ENCODE peak calls at places on chromosomes 6 and 20, in eight cellular contexts. W is fibroblast of the aortic adventitia; R is right atrium auricular region; U is CD8-positive, alpha-beta T cell; F is fibroblast of pulmonary artery; I is ovary; T is AG10803; X is brain microvascular endothelial cell. O is an unnamed sample.

GRCh38 chr20:1086273-1087213 is 31.9 kb upstream of the PSMF1 start:
- DNase-seq in X (no peak), I (no peak), U (no peak), R (no peak), F (no peak), T (no peak), W (no peak), O (no peak)

GRCh38 chr6:520820-521219 is 129.3 kb downstream of the IRF4 start:
- DNase-seq in T (no peak), U (no peak), F (no peak), W (no peak), X (no peak), R (no peak), I (no peak), O (no peak)

GRCh38 chr6:139855741-139856206 is 481.3 kb upstream of the CITED2 start:
- DNase-seq in F (no peak), U (no peak), W (no peak), X (peak), I (no peak), T (peak), R (no peak), O (peak)

GRCh38 chr20:1403624-1404023 is 10.8 kb upstream of the FKBP1A start:
- DNase-seq in F (no peak), X (no peak), U (no peak), I (no peak), T (no peak), W (no peak), R (no peak), O (no peak)

GRCh38 chr6:104603108-104603745 is 256.5 kb downstream of the HACE1 start:
- DNase-seq in F (no peak), U (no peak), X (no peak), T (no peak), R (no peak), I (no peak), W (no peak), O (no peak)

GRCh38 chr20:25290646-25291431 is 43.0 kb downstream of the PYGB start:
- DNase-seq in T (no peak), F (no peak), X (no peak), R (no peak), W (no peak), U (no peak), I (peak), O (no peak)

GRCh38 chr20:46304361-46304760 is 3.9 kb downstream of the CDH22 start:
- DNase-seq in X (no peak), R (no peak), U (no peak), W (no peak), T (no peak), F (no peak), I (no peak), O (no peak)

GRCh38 chr6:4936681-4937041 is 67.2 kb downstream of the RPP40 start:
- DNase-seq in W (peak), T (peak), U (no peak), F (peak), R (no peak), X (peak), I (no peak), O (peak)

GRCh38 chr6:19551611-19552010 is 285.6 kb upstream of the ID4 start:
- DNase-seq in I (no peak), T (no peak), U (no peak), F (no peak), W (no peak), R (no peak), X (no peak), O (no peak)

GRCh38 chr6:41941280-41942044 is at the start of gene CCND3:
- DNase-seq in X (peak), R (peak), U (peak), F (peak), W (peak), T (peak), I (peak), O (peak)

GRCh38 chr6:125325586-125325985 is 23.8 kb upstream of the HDDC2 start:
- DNase-seq in I (no peak), W (no peak), U (no peak), R (no peak), F (no peak), T (no peak), X (no peak), O (no peak)

GRCh38 chr20:23043376-23043775 is 6.1 kb downstream of the THBD start:
- DNase-seq in F (no peak), T (no peak), X (no peak), R (no peak), I (no peak), W (no peak), U (no peak), O (no peak)

GRCh38 chr6:7846971-7847818 is 63.4 kb downstream of the TXNDC5 start:
- DNase-seq in F (peak), I (no peak), U (no peak), W (peak), T (peak), R (no peak), X (peak), O (peak)

DNA sequence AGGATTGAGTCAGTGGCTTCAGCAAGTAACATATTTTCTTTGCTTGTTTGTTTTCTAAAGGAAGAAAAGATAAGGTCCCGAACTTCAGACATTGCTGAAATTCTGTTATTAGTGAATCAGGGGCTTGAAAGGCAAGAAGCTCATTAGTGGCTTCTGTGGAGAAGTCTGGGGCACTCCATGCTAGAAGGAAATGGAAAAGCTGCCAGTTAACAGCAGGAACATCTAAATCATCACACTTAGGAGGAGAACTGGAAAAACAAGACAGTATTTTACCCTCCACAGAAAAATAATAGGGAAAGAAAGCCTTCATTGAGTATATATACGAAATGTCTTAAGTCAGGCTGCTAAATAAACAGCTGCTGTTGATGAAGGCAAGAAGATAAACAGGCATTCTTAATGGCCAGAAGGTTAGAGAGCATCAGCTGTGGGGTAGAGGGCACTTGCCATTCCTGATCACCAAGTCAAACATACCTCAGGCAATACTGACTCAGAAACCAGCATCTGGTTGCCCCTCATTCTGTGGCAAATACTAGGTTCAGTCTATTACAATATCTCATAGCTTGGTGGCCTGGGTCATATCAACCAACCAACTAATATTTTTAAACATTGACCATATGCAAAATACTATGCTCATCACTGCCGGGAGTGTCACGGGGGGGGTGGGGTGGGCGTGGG is 143.2 kb upstream of the TENT5A start:
- DNase-seq in I (no peak), F (peak), R (no peak), U (no peak), X (peak), W (peak), T (peak), O (peak)
- H3K4me3 ChIP-seq in I (no peak), F (no peak), R (no peak), U (no peak), X (no peak), W (no peak), T (no peak), O (no peak)

GRCh38 chr20:9517297-9518134 is 3.1 kb downstream of the LAMP5 start:
- DNase-seq in U (no peak), W (no peak), X (no peak), T (no peak), I (no peak), F (no peak), R (no peak), O (no peak)
- TF ChIP-seq CTCF in U (no peak), W (no peak), X (peak), T (no peak), I (no peak), F (no peak), R (no peak), O (no peak)

GRCh38 chr20:58691405-58691772 is 1.2 kb upstream of the NPEPL1 start:
- DNase-seq in F (no peak), X (no peak), W (no peak), I (peak), R (no peak), T (no peak), U (peak), O (no peak)

GRCh38 chr20:58693226-58694006 is 816 bp downstream of the NPEPL1 start:
- DNase-seq in F (no peak), T (no peak), I (peak), R (peak), X (no peak), U (peak), W (no peak), O (no peak)

GRCh38 chr20:58691773-58692578 is 624 bp upstream of the NPEPL1 start:
- DNase-seq in W (peak), T (peak), X (no peak), R (peak), F (peak), U (peak), I (peak), O (peak)

GRCh38 chr20:58694241-58695083 is 1.9 kb downstream of the NPEPL1 start:
- DNase-seq in R (no peak), X (no peak), F (no peak), I (peak), U (peak), W (no peak), T (no peak), O (no peak)

DNA sequence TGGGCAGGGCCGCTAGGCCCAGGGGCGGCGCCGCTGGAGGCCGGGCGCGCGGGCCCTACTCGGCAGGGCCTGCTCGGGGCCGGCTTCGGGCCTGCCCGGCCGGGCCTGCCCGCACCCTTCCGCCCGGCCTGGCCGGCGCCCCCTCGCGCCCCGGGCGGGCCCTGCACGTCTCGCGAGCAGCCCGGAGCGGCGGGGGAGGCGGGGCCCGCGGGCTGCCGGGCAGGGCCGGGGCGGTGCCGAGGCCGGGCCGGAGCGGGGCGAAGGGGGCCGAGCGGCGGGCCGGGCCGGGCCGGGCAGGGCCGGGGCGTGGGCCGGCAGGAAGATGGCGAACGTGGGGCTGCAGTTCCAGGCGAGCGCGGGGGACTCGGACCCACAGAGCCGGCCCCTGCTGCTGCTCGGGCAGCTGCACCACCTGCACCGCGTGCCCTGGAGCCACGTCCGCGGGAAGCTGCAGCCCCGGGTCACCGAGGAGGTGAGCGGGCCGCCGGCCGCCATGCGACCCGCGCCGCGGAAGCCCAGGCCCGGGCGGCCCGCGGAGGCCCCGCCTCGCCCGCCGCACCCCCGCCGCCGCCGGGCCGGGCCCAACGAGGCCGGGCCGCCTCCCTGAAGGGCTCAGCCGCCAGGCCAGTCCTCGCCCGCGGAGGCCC is at the start of gene NPEPL1:
- DNase-seq in W (peak), I (peak), U (peak), F (peak), R (peak), T (peak), X (no peak), O (peak)
- H3K4me3 ChIP-seq in W (peak), I (peak), U (peak), F (peak), R (peak), T (peak), X (peak), O (peak)

DNA sequence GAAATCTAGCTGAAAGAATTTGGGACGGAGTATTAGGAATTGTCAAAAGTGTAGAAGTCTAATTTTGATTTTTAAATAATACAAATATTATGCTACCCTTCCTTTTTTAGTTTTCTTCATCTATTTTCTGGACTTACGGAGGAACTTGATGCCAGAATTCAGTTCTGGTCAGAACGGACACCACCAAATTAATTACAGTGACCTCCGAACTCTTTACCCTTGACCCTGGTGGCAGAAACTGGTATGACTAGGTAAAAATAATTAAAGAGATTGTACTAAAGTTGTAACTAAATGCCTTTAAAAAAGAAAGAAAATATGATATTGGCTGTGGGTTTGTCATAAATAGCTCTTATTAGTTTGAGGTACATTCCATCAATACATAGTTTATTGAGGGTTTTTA is 751.1 kb upstream of the MAP3K7 start:
- DNase-seq in U (no peak), F (no peak), W (no peak), X (no peak), I (no peak), R (no peak), T (no peak), O (no peak)
- TF ChIP-seq CTCF in U (no peak), F (no peak), W (peak), X (peak), I (no peak), R (peak), T (no peak), O (peak)

GRCh38 chr6:45637611-45638257 is 260.0 kb upstream of the SUPT3H start:
- DNase-seq in W (no peak), I (no peak), T (no peak), X (no peak), F (no peak), R (no peak), U (no peak), O (no peak)
- H3K4me3 ChIP-seq in W (no peak), I (no peak), T (no peak), X (no peak), F (no peak), R (no peak), U (no peak), O (no peak)

GRCh38 chr6:36701401-36701991 is 3.9 kb downstream of the RAB44 start:
- DNase-seq in U (no peak), T (no peak), R (no peak), I (no peak), F (no peak), X (no peak), W (no peak), O (no peak)
- TF ChIP-seq CTCF in U (no peak), T (no peak), R (no peak), I (no peak), F (no peak), X (no peak), W (peak), O (no peak)

GRCh38 chr6:35019171-35019570 is 122.0 kb downstream of the TCP11 start:
- DNase-seq in T (no peak), W (no peak), R (peak), X (no peak), I (no peak), U (no peak), F (no peak), O (no peak)

GRCh38 chr6:35017461-35018183 is 123.5 kb downstream of the TCP11 start:
- DNase-seq in T (peak), R (peak), W (peak), F (peak), X (no peak), I (peak), U (no peak), O (peak)

GRCh38 chr6:35018746-35019145 is 122.4 kb downstream of the TCP11 start:
- DNase-seq in U (no peak), X (no peak), F (no peak), I (no peak), R (no peak), T (no peak), W (no peak), O (no peak)

GRCh38 chr6:35016417-35017221 is 124.5 kb downstream of the TCP11 start:
- DNase-seq in R (peak), I (peak), X (no peak), T (peak), W (peak), U (no peak), F (peak), O (peak)

DNA sequence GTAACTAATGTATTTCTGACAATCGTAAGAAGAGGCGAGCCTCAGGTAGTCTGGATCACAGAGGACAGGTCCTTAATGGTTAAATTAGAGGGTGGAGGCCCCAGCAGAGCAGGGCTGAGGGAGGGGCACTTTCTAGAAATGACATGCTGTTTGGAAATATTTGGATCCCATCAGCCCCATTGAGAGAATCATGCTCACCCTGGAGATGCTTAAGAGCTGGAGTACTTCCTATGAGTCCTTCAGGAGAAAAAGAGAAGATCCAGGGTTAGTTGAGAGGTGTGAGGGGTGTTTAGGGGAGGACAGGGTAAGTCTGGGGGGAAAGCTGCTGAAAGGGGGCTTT is 123.0 kb downstream of the TCP11 start:
- DNase-seq in T (no peak), I (no peak), F (no peak), R (no peak), X (no peak), W (no peak), U (no peak), O (no peak)
- H3K4me3 ChIP-seq in T (no peak), I (peak), F (no peak), R (peak), X (no peak), W (no peak), U (no peak), O (no peak)

GRCh38 chr20:4227085-4227821 is 211.9 kb upstream of the RNF24 start:
- DNase-seq in T (peak), I (no peak), X (peak), U (no peak), W (peak), F (peak), R (no peak), O (peak)
- TF ChIP-seq CTCF in T (peak), I (no peak), X (peak), U (no peak), W (peak), F (peak), R (peak), O (peak)

GRCh38 chr6:44327096-44327495 is 13.9 kb upstream of the AARS2 start:
- DNase-seq in F (no peak), I (no peak), X (no peak), R (no peak), W (no peak), U (no peak), T (no peak), O (no peak)
- H3K4me3 ChIP-seq in F (no peak), I (no peak), X (no peak), R (no peak), W (no peak), U (no peak), T (no peak), O (no peak)